ENCODE peak calls at places on chromosomes 4 and X, in ten cellular contexts. K is GM23338; Z is suprapubic skin; F is fibroblast of mammary gland; E is CD8-positive, alpha-beta T cell; A is cardiac muscle cell; N is progenitor cell of endocrine pancreas; H is HFF-Myc; P is GM12865; M is mammary epithelial cell. W is an unnamed sample.

GRCh38 chrX:101230636-101231035 is 11.1 kb downstream of the DRP2 start:
- DNase-seq in K (no peak), Z (no peak), F (peak; percentile 80), E (no peak), A (no peak), N (no peak), H (no peak), P (no peak), M (peak; percentile 14), W (no peak)

GRCh38 chr4:30555778-30556177 is 164.4 kb upstream of the PCDH7 start:
- DNase-seq in K (no peak), Z (no peak), F (no peak), E (no peak), A (no peak), N (no peak), H (no peak), P (no peak), M (no peak), W (no peak)

GRCh38 chr4:182823576-182823975 is 93.6 kb downstream of the DCTD start:
- DNase-seq in K (no peak), Z (no peak), F (no peak), E (no peak), A (no peak), N (no peak), H (no peak), P (peak; percentile 37), M (no peak), W (no peak)

GRCh38 chr4:24279492-24279891 is 304.9 kb downstream of the DHX15 start:
- DNase-seq in K (no peak), Z (no peak), F (no peak), E (no peak), A (no peak), N (no peak), H (no peak), P (no peak), M (no peak), W (no peak)

GRCh38 chrX:6024204-6024603 is 204.5 kb downstream of the NLGN4X start:
- DNase-seq in K (no peak), Z (no peak), F (peak; percentile 15), E (no peak), A (no peak), N (no peak), H (no peak), P (no peak), M (peak; percentile 79), W (no peak)

GRCh38 chrX:112819013-112819635 is 21.5 kb downstream of the AMOT start:
- DNase-seq in K (no peak), Z (no peak), F (peak; percentile 76), E (no peak), A (no peak), N (no peak), H (no peak), P (no peak), M (peak; percentile 8), W (no peak)

GRCh38 chrX:13007519-13008188 is 32.7 kb downstream of the TMSB4X start:
- DNase-seq in K (no peak), Z (no peak), F (peak; percentile 47), E (no peak), A (no peak), N (no peak), H (no peak), P (peak; percentile 47), M (peak; percentile 84), W (no peak)

GRCh38 chrX:107507744-107508117 is 58.3 kb downstream of the FRMPD3 start:
- DNase-seq in K (no peak), Z (no peak), F (no peak), E (no peak), A (no peak), N (no peak), H (no peak), P (no peak), M (no peak), W (no peak)

GRCh38 chr4:139841464-139842195 is 176.0 kb downstream of the MGST2 start:
- DNase-seq in K (no peak), Z (no peak), F (no peak), E (peak; percentile 3), A (peak; percentile 48), N (peak; percentile 37), H (no peak), P (no peak), M (no peak), W (no peak)

GRCh38 chrX:34918856-34919255 is 23.7 kb upstream of the FAM47B start:
- DNase-seq in K (peak; percentile 68), Z (no peak), F (peak; percentile 73), E (no peak), A (peak; percentile 74), N (no peak), H (peak; percentile 32), P (no peak), M (peak; percentile 39), W (no peak)
- TF ChIP-seq CTCF in K (peak; percentile 66), Z (no peak), F (peak; percentile 50), E (no peak), A (peak; percentile 48), N (peak; percentile 59), H (peak; percentile 53), P (no peak), M (peak; percentile 48), W (peak; percentile 38)

GRCh38 chrX:861335-861890 is 230.8 kb downstream of the SHOX start:
- DNase-seq in K (no peak), Z (no peak), F (no peak), E (no peak), A (no peak), N (no peak), H (no peak), P (no peak), M (no peak), W (no peak)

GRCh38 chrX:868248-868647 is 237.7 kb downstream of the SHOX start:
- DNase-seq in K (no peak), Z (no peak), F (no peak), E (no peak), A (no peak), N (no peak), H (no peak), P (no peak), M (no peak), W (no peak)

GRCh38 chrX:866441-866990 is 235.9 kb downstream of the SHOX start:
- DNase-seq in K (no peak), Z (no peak), F (no peak), E (no peak), A (no peak), N (no peak), H (no peak), P (no peak), M (no peak), W (no peak)

GRCh38 chrX:865422-865821 is 234.8 kb downstream of the SHOX start:
- DNase-seq in K (no peak), Z (no peak), F (no peak), E (no peak), A (no peak), N (no peak), H (no peak), P (no peak), M (no peak), W (no peak)
- TF ChIP-seq CTCF in K (no peak), Z (no peak), F (no peak), E (no peak), A (no peak), N (no peak), H (no peak), P (no peak), M (no peak), W (no peak)

GRCh38 chr4:152961041-152961751 is 25.1 kb downstream of the FHDC1 start:
- DNase-seq in K (no peak), Z (peak; percentile 38), F (no peak), E (no peak), A (no peak), N (no peak), H (no peak), P (no peak), M (no peak), W (no peak)

GRCh38 chr4:152959080-152959479 is 23.0 kb downstream of the FHDC1 start:
- DNase-seq in K (no peak), Z (no peak), F (no peak), E (no peak), A (no peak), N (no peak), H (no peak), P (no peak), M (no peak), W (no peak)

GRCh38 chr4:152956650-152957436 is 20.7 kb downstream of the FHDC1 start:
- DNase-seq in K (no peak), Z (no peak), F (no peak), E (no peak), A (peak; percentile 37), N (no peak), H (no peak), P (no peak), M (no peak), W (no peak)

GRCh38 chr4:152956167-152956566 is 20.0 kb downstream of the FHDC1 start:
- DNase-seq in K (no peak), Z (no peak), F (no peak), E (no peak), A (no peak), N (no peak), H (no peak), P (no peak), M (no peak), W (no peak)

DNA sequence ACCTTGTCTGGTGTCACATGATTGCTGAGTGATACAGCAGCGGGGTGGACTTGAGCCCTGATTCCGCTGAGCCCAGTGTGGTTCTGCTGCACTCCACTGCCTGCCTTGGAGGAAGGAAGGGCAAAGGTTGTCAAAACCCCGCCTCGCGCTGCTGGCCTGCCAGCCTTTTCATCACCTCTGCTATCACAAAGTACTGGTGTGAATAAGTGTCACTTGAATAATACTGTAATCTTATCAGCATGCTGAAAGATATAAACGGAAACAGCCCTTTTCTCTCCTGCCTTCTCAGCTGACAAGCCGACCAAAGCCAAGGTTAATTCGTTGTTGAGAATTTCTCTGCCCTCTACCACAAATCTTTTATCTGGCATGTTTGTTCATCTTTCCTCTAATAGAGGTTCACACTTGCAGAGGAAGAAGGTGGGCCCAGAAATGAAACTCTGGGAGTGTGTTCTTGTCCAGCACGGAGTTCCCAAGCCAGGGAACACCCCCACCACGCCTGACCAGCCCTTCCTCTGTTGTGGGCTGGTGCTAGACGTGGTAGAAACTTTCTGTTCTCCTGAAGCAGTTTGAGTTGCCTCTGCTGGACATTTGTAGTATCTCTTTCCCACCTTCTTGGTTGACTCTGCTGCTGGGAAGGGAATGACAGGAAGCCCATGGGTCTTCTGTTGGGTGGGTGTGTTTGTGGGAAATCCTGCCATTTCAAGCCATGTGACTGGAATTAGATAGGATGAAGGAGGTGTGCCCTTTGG is 21.5 kb downstream of the FHDC1 start:
- DNase-seq in K (peak; percentile 46), Z (no peak), F (no peak), E (no peak), A (peak; percentile 85), N (no peak), H (no peak), P (no peak), M (no peak), W (no peak)
- TF ChIP-seq CTCF in K (no peak), Z (no peak), F (no peak), E (no peak), A (peak; percentile 15), N (peak; percentile 26), H (no peak), P (no peak), M (no peak), W (no peak)

DNA sequence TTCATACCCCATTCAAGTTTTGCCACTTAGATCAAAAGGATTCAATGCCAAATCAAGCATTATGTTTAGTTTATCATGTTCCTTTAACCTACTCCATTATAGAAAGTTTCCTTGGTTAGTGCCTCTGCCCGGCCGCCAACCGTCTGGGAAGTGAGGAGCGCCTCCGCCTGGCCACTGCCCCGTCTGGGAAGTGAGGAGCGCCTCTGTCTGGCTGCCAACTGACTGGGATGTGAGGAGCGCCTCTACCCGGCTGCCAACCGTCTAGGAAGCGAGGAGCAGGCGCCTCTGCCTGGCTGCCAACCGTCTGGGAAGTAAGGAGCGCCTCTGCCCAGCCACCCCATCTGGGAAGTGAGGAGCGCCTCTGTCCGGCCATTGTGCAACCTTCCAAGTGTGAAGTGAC is 36.3 kb upstream of the PDGFRA start:
- DNase-seq in K (peak; percentile 17), Z (no peak), F (no peak), E (no peak), A (no peak), N (no peak), H (no peak), P (no peak), M (no peak), W (no peak)
- TF ChIP-seq CTCF in K (peak; percentile 47), Z (no peak), F (no peak), E (no peak), A (no peak), N (no peak), H (no peak), P (no peak), M (no peak), W (no peak)